ENCODE peak calls at places on chromosomes 5 and 9, in eight cellular contexts. H, B, Y, C, E, U, D and N are unnamed samples. For H3K27me3, the result is how much of the 10 kb centered on the place peaks cover.

GRCh38 chr5:1118738-1119137 is 6.9 kb upstream of the SLC12A7 start:
- DNase-seq in Y (no peak), B (no peak), H (no peak), U (no peak), C (no peak), E (peak), D (no peak), N (no peak)

GRCh38 chr5:31725996-31726395 is 87.1 kb downstream of the PDZD2 start:
- DNase-seq in U (no peak), B (no peak), E (no peak), D (no peak), H (no peak), C (no peak), Y (no peak), N (no peak)

GRCh38 chr5:171622010-171622409 is 163.6 kb upstream of the SMIM23 start:
- DNase-seq in H (no peak), D (peak), U (peak), E (no peak), B (no peak), C (no peak), Y (no peak), N (no peak)

GRCh38 chr9:134219721-134220060 is 55.3 kb upstream of the RNU6ATAC start:
- DNase-seq in Y (no peak), H (no peak), B (no peak), U (peak), C (no peak), E (no peak), D (no peak), N (no peak)

GRCh38 chr5:87311400-87312279 is 44.0 kb downstream of the RASA1 start:
- DNase-seq in H (no peak), B (no peak), C (no peak), U (no peak), E (peak), Y (no peak), D (peak), N (no peak)

GRCh38 chr9:8738953-8739352 is 939.4 kb upstream of the DMAC1 start:
- DNase-seq in E (no peak), Y (no peak), B (no peak), D (no peak), C (peak), H (peak), U (no peak), N (no peak)

GRCh38 chr9:22100626-22101025 is 91.5 kb upstream of the CDKN2B start:
- DNase-seq in U (no peak), Y (peak), C (peak), E (no peak), H (peak), B (no peak), D (no peak), N (no peak)

GRCh38 chr5:74766348-74766886 is 500 bp downstream of the GFM2 start:
- DNase-seq in U (peak), D (peak), C (peak), Y (peak), H (peak), B (peak), E (peak), N (peak)

GRCh38 chr5:35773936-35774335 is 82.8 kb upstream of the IL7R start:
- DNase-seq in C (no peak), H (no peak), Y (no peak), E (no peak), D (peak), B (no peak), U (no peak), N (no peak)

GRCh38 chr5:157384971-157385709 is 74.9 kb upstream of the NIPAL4 start:
- DNase-seq in D (peak), Y (no peak), U (peak), H (peak), C (no peak), B (no peak), E (peak), N (peak)

GRCh38 chr5:33854733-33855151 is 37.0 kb downstream of the ADAMTS12 start:
- DNase-seq in U (no peak), Y (no peak), H (peak), B (no peak), C (peak), D (peak), E (peak), N (peak)

GRCh38 chr5:57501414-57502321 is 19.1 kb upstream of the ACTBL2 start:
- DNase-seq in H (no peak), C (no peak), Y (no peak), D (no peak), B (no peak), U (peak), E (peak), N (peak)

GRCh38 chr5:139146809-139147742 is 51.1 kb downstream of the SIL1 start:
- DNase-seq in D (no peak), Y (no peak), U (no peak), E (no peak), B (no peak), H (no peak), C (no peak), N (no peak)

GRCh38 chr5:40674661-40675235 is 5.0 kb upstream of the PTGER4 start:
- DNase-seq in D (no peak), U (no peak), Y (no peak), B (no peak), C (no peak), H (no peak), E (no peak), N (no peak)

GRCh38 chr5:41875121-41875520 is 4.9 kb upstream of the OXCT1 start:
- DNase-seq in Y (no peak), C (no peak), U (no peak), E (no peak), D (no peak), B (peak), H (no peak), N (no peak)

DNA sequence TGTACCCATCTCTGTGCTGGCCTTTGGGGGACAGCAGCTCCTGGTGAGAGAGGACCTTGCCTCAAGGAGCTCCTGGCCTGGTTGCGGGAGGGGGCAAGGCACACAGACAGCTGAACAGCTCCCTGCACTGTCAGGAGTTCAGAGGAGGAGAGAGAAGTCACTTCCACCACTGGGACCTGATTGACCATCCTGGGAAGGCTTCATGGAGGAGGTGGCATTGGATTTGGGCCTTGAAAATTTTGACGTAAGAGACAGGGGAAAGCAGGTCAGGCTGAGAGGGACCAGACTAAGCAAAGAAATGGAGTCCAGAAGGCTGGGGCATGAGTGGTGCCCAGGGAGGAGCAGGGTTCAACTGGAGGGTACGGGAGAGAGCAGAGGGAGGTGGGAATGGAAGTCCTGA is 20.3 kb upstream of the DAB2IP start:
- DNase-seq in U (no peak), E (no peak), Y (no peak), H (no peak), C (no peak), D (no peak), B (no peak), N (no peak)
- H3K27me3 ChIP-seq in U (under half), E (under half), Y (under half), H (under half), C (under half), D (under half), B (under half), N (under half)

GRCh38 chr5:15026944-15027343 is 155.4 kb upstream of the ANKH start:
- DNase-seq in D (no peak), Y (no peak), C (no peak), H (peak), U (no peak), E (no peak), B (no peak), N (no peak)

GRCh38 chr5:15031180-15031579 is 159.6 kb upstream of the ANKH start:
- DNase-seq in H (no peak), Y (no peak), D (no peak), E (no peak), U (no peak), C (no peak), B (no peak), N (no peak)

GRCh38 chr5:15026011-15026481 is 154.5 kb upstream of the ANKH start:
- DNase-seq in H (no peak), Y (no peak), E (no peak), D (peak), B (no peak), C (no peak), U (no peak), N (no peak)

GRCh38 chr5:15026506-15026905 is 154.9 kb upstream of the ANKH start:
- DNase-seq in U (no peak), Y (no peak), D (no peak), H (no peak), E (no peak), B (no peak), C (no peak), N (no peak)

DNA sequence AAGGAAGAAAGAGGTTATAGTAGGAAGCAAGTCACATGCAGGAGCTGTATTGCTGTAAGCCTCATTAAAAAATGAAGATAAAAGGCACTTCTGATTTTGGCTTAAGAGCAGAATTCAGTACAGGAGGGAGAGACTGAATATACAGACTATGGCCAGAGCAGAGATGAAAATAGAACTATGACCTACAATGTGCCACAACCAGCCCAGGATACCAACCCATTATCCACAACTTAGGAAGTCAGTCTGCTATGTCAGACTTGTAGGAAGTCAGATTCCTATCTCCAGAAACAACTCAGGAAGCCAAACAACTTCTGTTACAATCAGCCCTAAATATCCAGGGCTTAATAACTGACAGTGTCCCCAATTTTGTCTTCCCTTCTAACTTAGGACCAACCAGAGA is 156.2 kb upstream of the ANKH start:
- DNase-seq in H (no peak), E (no peak), Y (no peak), B (no peak), D (no peak), U (no peak), C (no peak), N (no peak)
- TF ChIP-seq EZH2phosphoT487 in H (no peak), E (no peak), Y (no peak), B (no peak), D (no peak), U (no peak), C (no peak), N (no peak)

DNA sequence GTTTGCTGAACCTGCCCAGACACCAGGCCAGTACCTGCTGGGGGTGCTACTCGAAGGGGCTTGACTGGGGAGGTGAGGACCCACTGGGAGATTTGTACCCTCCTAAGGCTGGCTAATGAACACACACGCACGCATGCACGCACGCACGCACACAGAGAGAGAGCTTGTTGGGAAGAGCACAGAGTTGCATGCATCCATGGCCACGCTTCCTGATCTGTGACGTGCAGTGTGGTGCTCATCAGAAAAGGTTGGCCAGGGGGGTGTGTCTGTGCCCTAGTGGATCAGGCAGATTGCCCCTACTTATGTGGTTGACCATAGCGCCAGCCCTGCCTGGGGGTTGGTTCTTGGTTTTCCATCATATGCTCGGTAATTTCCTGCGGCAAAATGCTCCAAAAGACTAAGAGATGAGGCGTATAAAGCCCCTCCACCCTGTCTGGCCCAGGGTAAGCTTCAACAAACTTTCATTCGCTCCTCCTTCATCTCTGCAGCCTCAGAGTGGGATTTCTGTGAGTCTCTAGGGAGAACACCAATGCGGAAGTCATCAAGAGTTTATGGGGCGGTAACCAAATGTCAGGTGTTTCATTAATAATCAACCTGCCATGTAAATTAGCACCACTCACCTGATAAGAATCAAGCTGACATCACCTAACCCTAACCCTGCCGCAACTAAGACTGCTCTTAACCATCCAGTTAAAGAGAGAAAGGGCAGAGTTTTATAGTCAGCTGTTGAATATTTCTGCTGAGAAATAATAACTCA is 8.0 kb upstream of the GFI1B start:
- DNase-seq in E (peak), U (no peak), D (no peak), H (no peak), C (no peak), Y (no peak), B (no peak), N (no peak)
- H3K27me3 ChIP-seq in E (under half), U (under half), D (under half), H (under half), C (under half), Y (under half), B (half or more), N (under half)

GRCh38 chr9:126818482-126818881 is 13.6 kb downstream of the ZBTB43 start:
- DNase-seq in B (no peak), D (no peak), E (no peak), Y (no peak), U (no peak), H (no peak), C (no peak), N (no peak)
- TF ChIP-seq EZH2phosphoT487 in B (no peak), D (no peak), E (no peak), Y (no peak), U (no peak), H (no peak), C (no peak), N (no peak)

DNA sequence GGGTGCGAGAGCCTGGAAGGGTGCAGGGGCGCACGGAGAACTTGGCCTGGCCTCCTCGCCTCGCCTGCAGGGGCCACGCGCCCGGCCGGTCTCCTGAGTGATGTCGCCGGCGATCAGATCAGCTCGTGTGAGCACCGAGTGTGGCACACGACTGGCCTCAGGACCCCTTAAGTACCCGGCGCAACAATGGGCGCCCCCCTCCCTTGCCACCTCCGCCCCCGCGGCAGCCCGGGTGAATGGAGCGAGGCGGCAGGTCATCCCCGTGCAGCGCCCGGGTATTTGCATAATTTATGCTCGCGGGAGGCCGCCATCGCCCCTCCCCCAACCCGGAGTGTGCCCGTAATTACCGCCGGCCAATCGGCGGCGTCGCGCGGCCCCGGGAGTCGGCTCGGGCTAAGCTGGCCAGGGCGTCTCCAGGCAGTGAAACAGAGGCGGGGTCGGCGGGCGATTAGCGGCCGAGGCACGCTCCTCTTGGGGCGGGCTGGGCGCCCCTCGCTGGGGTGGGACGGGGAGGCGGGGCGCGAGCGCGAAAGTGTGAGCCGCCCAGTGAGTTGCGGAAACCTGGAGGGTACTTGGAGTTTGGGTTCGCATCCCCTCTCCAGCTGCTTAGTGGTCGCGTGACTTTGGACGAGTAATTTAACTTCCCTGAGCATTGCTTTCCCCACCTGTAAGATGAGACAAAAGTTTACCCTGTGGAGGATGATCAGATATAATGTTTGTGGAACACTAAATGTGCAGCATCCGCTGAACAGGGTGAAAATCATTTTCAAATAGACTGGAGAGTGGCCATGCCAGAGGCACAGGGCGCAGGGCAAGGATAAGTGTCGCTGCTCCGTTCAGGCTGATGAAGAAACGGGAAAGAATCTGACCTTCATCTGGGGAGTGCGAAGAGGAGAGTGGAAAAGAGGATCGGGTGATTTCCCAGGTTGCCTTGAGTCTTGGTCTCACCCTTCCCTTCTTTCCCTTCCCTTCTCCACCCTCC is at the start of gene NEUROG1:
- DNase-seq in E (peak), Y (no peak), C (peak), B (no peak), D (no peak), U (peak), H (peak), N (no peak)
- H3K27me3 ChIP-seq in E (half or more), Y (under half), C (half or more), B (under half), D (half or more), U (half or more), H (half or more), N (under half)

DNA sequence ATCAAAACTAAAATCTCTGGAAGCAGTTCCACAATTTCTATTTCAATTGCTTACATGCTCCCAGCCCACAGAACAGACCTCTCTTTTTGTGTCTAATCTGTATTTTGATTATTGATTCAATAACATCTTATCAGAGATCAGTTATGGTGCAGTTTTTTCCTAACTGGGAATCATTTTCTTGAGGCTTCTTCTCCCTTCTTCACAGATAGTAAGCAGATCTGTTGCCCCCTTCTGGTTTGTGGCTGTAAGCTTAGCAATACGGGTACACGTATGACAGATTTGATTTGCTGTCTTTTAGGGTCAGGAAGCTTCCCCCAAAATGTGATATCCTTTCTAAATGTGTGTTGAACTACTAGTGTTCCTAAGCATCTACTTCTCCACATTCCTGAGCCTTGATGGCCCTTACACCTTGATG is 39.4 kb downstream of the MRPS27 start:
- DNase-seq in E (peak), B (no peak), U (peak), Y (peak), H (peak), C (peak), D (peak), N (peak)
- TF ChIP-seq EZH2phosphoT487 in E (no peak), B (no peak), U (no peak), Y (no peak), H (no peak), C (no peak), D (no peak), N (no peak)

DNA sequence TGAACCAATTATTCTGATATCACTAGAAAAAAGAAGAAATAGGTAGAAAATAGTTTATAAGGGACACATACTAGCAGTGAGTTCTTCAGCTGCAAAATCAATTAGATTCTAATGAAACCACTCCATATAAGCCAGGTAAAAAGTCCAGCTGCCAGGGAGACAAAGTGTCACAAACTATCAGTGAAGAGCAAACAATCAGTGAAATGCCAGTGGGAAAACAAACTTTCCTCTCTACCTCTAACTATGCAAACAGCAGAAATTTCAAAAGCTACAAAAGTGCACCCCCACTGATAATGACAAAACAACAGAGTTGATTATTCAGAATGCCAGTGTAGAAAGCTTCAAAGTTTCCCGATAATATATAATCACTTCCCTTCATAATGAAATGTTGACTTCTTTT is 637.2 kb upstream of the ITGA1 start:
- DNase-seq in E (peak), Y (no peak), B (no peak), U (no peak), H (peak), C (no peak), D (no peak), N (no peak)
- H3K27me3 ChIP-seq in E (under half), Y (under half), B (under half), U (under half), H (under half), C (under half), D (under half), N (under half)

DNA sequence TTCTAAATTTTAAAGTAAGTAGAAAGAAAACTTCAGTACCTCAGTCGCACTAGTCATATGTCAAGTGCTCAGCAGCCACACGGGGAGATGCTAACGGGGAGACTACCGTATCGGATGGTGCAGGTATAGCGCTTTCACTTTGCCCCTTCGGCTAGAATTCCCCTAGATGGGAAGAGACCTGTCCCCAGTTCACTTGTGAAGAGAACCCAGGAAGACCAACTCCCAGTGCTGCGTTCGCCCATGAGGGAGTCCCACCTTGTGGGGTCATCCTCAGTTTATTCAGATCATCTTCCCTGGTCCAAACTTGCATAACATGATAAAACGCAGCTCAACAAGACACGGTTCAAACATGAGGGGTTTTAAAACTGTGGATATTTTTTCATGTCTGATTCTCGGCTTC is 87.3 kb downstream of the LHFPL2 start:
- DNase-seq in H (no peak), U (no peak), D (no peak), B (no peak), Y (no peak), E (no peak), C (no peak), N (no peak)
- TF ChIP-seq EZH2phosphoT487 in H (no peak), U (no peak), D (no peak), B (no peak), Y (no peak), E (no peak), C (no peak), N (no peak)